ENCODE peak calls at places on chromosomes 4 and X, in ten cellular contexts. One of them, this sample, is unnamed.

GRCh38 chr4:80452768-80453167 is 117.2 kb downstream of the CFAP299 start:
- DNase-seq in GM23248: peak
- DNase-seq in H9: no peak
- DNase-seq in IMR-90: no peak
- DNase-seq in neuronal stem cell: no peak
- DNase-seq in OCI-LY7: no peak
- DNase-seq in HCT116: no peak
- DNase-seq in HepG2: no peak
- DNase-seq in mesenchymal stem cell: no peak
- DNase-seq in SK-N-SH: no peak
- DNase-seq in this sample: no peak

GRCh38 chr4:81314897-81315470 is 100.0 kb upstream of the PRKG2 start:
- DNase-seq in SK-N-SH: no peak
- DNase-seq in HepG2: no peak
- DNase-seq in mesenchymal stem cell: peak
- DNase-seq in neuronal stem cell: no peak
- DNase-seq in HCT116: no peak
- DNase-seq in OCI-LY7: no peak
- DNase-seq in IMR-90: peak
- DNase-seq in GM23248: peak
- DNase-seq in H9: no peak
- DNase-seq in this sample: no peak

GRCh38 chrX:17987783-17988182 is 126.7 kb upstream of the RAI2 start:
- DNase-seq in GM23248: no peak
- DNase-seq in SK-N-SH: no peak
- DNase-seq in mesenchymal stem cell: no peak
- DNase-seq in H9: no peak
- DNase-seq in OCI-LY7: no peak
- DNase-seq in HCT116: no peak
- DNase-seq in IMR-90: no peak
- DNase-seq in HepG2: no peak
- DNase-seq in neuronal stem cell: no peak
- DNase-seq in this sample: no peak

GRCh38 chr4:140152015-140152703 is 1.8 kb downstream of the MAML3 start:
- DNase-seq in OCI-LY7: peak
- DNase-seq in IMR-90: no peak
- DNase-seq in mesenchymal stem cell: peak
- DNase-seq in H9: no peak
- DNase-seq in HepG2: no peak
- DNase-seq in neuronal stem cell: peak
- DNase-seq in SK-N-SH: peak
- DNase-seq in GM23248: peak
- DNase-seq in HCT116: peak
- DNase-seq in this sample: peak

GRCh38 chrX:72381439-72382198 is 75.9 kb upstream of the CITED1 start:
- DNase-seq in GM23248: no peak
- DNase-seq in HCT116: no peak
- DNase-seq in HepG2: peak
- DNase-seq in H9: no peak
- DNase-seq in OCI-LY7: no peak
- DNase-seq in SK-N-SH: no peak
- DNase-seq in mesenchymal stem cell: peak
- DNase-seq in IMR-90: no peak
- DNase-seq in neuronal stem cell: no peak
- DNase-seq in this sample: no peak

GRCh38 chr4:42306221-42307109 is 90.8 kb upstream of the SHISA3 start:
- DNase-seq in HCT116: no peak
- DNase-seq in SK-N-SH: peak
- DNase-seq in HepG2: no peak
- DNase-seq in mesenchymal stem cell: no peak
- DNase-seq in neuronal stem cell: no peak
- DNase-seq in GM23248: peak
- DNase-seq in IMR-90: no peak
- DNase-seq in OCI-LY7: no peak
- DNase-seq in H9: no peak
- DNase-seq in this sample: no peak

GRCh38 chrX:6448003-6448402 is 86.9 kb downstream of the VCX3A start:
- DNase-seq in neuronal stem cell: no peak
- DNase-seq in OCI-LY7: no peak
- DNase-seq in HepG2: no peak
- DNase-seq in IMR-90: no peak
- DNase-seq in mesenchymal stem cell: no peak
- DNase-seq in SK-N-SH: no peak
- DNase-seq in H9: no peak
- DNase-seq in HCT116: no peak
- DNase-seq in GM23248: no peak
- DNase-seq in this sample: no peak

GRCh38 chrX:128800138-128800537 is 723.2 kb downstream of the SMARCA1 start:
- DNase-seq in mesenchymal stem cell: no peak
- DNase-seq in neuronal stem cell: no peak
- DNase-seq in GM23248: no peak
- DNase-seq in H9: no peak
- DNase-seq in HCT116: no peak
- DNase-seq in OCI-LY7: no peak
- DNase-seq in SK-N-SH: peak
- DNase-seq in HepG2: no peak
- DNase-seq in IMR-90: no peak
- DNase-seq in this sample: peak

GRCh38 chr4:57320217-57320616 is 210.0 kb upstream of the IGFBP7 start:
- DNase-seq in IMR-90: no peak
- DNase-seq in HCT116: no peak
- DNase-seq in HepG2: no peak
- DNase-seq in SK-N-SH: no peak
- DNase-seq in OCI-LY7: no peak
- DNase-seq in mesenchymal stem cell: no peak
- DNase-seq in neuronal stem cell: no peak
- DNase-seq in GM23248: peak
- DNase-seq in H9: no peak
- DNase-seq in this sample: no peak

GRCh38 chr4:183304067-183304466 is 16.0 kb downstream of the CLDN22 start:
- DNase-seq in neuronal stem cell: no peak
- DNase-seq in HepG2: no peak
- DNase-seq in H9: no peak
- DNase-seq in SK-N-SH: no peak
- DNase-seq in IMR-90: no peak
- DNase-seq in OCI-LY7: no peak
- DNase-seq in HCT116: no peak
- DNase-seq in mesenchymal stem cell: no peak
- DNase-seq in GM23248: no peak
- DNase-seq in this sample: no peak

GRCh38 chr4:6473264-6474052 is 1.0 kb upstream of the PPP2R2C start:
- DNase-seq in OCI-LY7: no peak
- DNase-seq in HepG2: no peak
- DNase-seq in neuronal stem cell: no peak
- DNase-seq in SK-N-SH: no peak
- DNase-seq in mesenchymal stem cell: no peak
- DNase-seq in H9: peak
- DNase-seq in IMR-90: no peak
- DNase-seq in HCT116: no peak
- DNase-seq in GM23248: no peak
- DNase-seq in this sample: peak

GRCh38 chrX:41718481-41719245 is 5.3 kb upstream of the GPR82 start:
- DNase-seq in IMR-90: no peak
- DNase-seq in neuronal stem cell: peak
- DNase-seq in HepG2: peak
- DNase-seq in SK-N-SH: no peak
- DNase-seq in mesenchymal stem cell: no peak
- DNase-seq in OCI-LY7: no peak
- DNase-seq in HCT116: no peak
- DNase-seq in GM23248: no peak
- DNase-seq in H9: peak
- DNase-seq in this sample: peak

GRCh38 chrX:3044196-3044595 is 2.9 kb downstream of the ARSF start:
- DNase-seq in HepG2: no peak
- DNase-seq in neuronal stem cell: no peak
- DNase-seq in IMR-90: no peak
- DNase-seq in mesenchymal stem cell: no peak
- DNase-seq in OCI-LY7: no peak
- DNase-seq in HCT116: no peak
- DNase-seq in GM23248: no peak
- DNase-seq in SK-N-SH: no peak
- DNase-seq in H9: no peak
- DNase-seq in this sample: no peak

GRCh38 chrX:3044671-3045070 is 3.4 kb downstream of the ARSF start:
- DNase-seq in HCT116: no peak
- DNase-seq in H9: no peak
- DNase-seq in HepG2: no peak
- DNase-seq in GM23248: no peak
- DNase-seq in SK-N-SH: no peak
- DNase-seq in neuronal stem cell: no peak
- DNase-seq in mesenchymal stem cell: no peak
- DNase-seq in OCI-LY7: no peak
- DNase-seq in IMR-90: no peak
- DNase-seq in this sample: no peak

GRCh38 chrX:3046253-3046909 is 5.1 kb downstream of the ARSF start:
- DNase-seq in HepG2: no peak
- DNase-seq in SK-N-SH: no peak
- DNase-seq in H9: no peak
- DNase-seq in neuronal stem cell: no peak
- DNase-seq in mesenchymal stem cell: peak
- DNase-seq in GM23248: no peak
- DNase-seq in OCI-LY7: no peak
- DNase-seq in HCT116: no peak
- DNase-seq in IMR-90: no peak
- DNase-seq in this sample: no peak
- H3K4me2 ChIP-seq in HepG2: peak
- H3K4me2 ChIP-seq in SK-N-SH: peak
- H3K4me2 ChIP-seq in H9: no peak
- H3K4me2 ChIP-seq in neuronal stem cell: no peak
- H3K4me2 ChIP-seq in mesenchymal stem cell: no peak
- H3K4me2 ChIP-seq in GM23248: no peak
- H3K4me2 ChIP-seq in OCI-LY7: no peak
- H3K4me2 ChIP-seq in HCT116: no peak
- H3K4me2 ChIP-seq in IMR-90: no peak
- H3K4me2 ChIP-seq in this sample: no peak

GRCh38 chr4:173014113-173014558 is 154.5 kb upstream of the GALNT7 start:
- DNase-seq in mesenchymal stem cell: peak
- DNase-seq in SK-N-SH: peak
- DNase-seq in HepG2: no peak
- DNase-seq in HCT116: no peak
- DNase-seq in H9: peak
- DNase-seq in IMR-90: peak
- DNase-seq in neuronal stem cell: peak
- DNase-seq in OCI-LY7: peak
- DNase-seq in GM23248: peak
- DNase-seq in this sample: peak
- H2AFZ ChIP-seq in mesenchymal stem cell: peak
- H2AFZ ChIP-seq in SK-N-SH: peak
- H2AFZ ChIP-seq in HepG2: no peak
- H2AFZ ChIP-seq in HCT116: no peak
- H2AFZ ChIP-seq in H9: no peak
- H2AFZ ChIP-seq in IMR-90: no peak
- H2AFZ ChIP-seq in neuronal stem cell: peak
- H2AFZ ChIP-seq in OCI-LY7: peak
- H2AFZ ChIP-seq in GM23248: no peak
- H2AFZ ChIP-seq in this sample: peak

GRCh38 chr4:94519925-94520789 is 68.4 kb downstream of the PDLIM5 start:
- DNase-seq in H9: no peak
- DNase-seq in HepG2: no peak
- DNase-seq in mesenchymal stem cell: peak
- DNase-seq in neuronal stem cell: no peak
- DNase-seq in SK-N-SH: no peak
- DNase-seq in OCI-LY7: no peak
- DNase-seq in GM23248: no peak
- DNase-seq in IMR-90: no peak
- DNase-seq in HCT116: no peak
- DNase-seq in this sample: no peak
- H3K4me2 ChIP-seq in H9: no peak
- H3K4me2 ChIP-seq in HepG2: no peak
- H3K4me2 ChIP-seq in mesenchymal stem cell: no peak
- H3K4me2 ChIP-seq in neuronal stem cell: no peak
- H3K4me2 ChIP-seq in SK-N-SH: no peak
- H3K4me2 ChIP-seq in OCI-LY7: no peak
- H3K4me2 ChIP-seq in GM23248: no peak
- H3K4me2 ChIP-seq in IMR-90: peak
- H3K4me2 ChIP-seq in HCT116: no peak
- H3K4me2 ChIP-seq in this sample: no peak

DNA sequence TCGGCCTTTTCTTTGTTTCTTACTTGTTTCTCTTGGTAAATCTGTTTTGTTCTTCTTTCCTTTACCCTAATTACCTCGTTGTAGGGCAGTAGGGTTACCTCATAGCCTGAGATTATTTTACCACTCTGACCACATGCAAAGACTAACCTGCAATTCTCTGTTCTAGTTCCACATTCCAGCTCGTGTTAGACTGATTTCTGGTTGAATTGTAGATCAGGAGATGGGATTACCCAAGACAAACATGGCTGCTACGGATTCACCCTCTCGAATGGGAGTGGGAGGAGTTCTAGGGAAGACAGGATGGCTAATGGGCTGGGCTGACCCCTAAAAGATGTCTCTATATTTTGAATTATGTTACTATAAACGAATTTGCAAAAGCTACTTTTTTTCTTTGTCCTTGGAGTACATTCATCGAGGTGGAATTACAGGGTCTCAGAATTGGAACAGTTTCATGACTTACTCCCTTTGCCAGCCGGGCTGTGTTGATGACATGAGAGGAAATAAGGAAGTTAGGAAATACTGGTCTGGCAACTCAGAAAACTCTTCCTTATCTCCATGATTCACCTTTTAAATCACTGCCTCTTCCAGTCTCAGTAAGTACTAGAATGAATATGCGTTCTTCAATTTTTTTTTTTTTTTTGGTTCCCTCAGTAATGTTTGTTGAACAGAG is 36.7 kb upstream of the FBXW7 start:
- DNase-seq in GM23248: peak
- DNase-seq in IMR-90: peak
- DNase-seq in HepG2: no peak
- DNase-seq in OCI-LY7: no peak
- DNase-seq in neuronal stem cell: no peak
- DNase-seq in HCT116: no peak
- DNase-seq in SK-N-SH: no peak
- DNase-seq in mesenchymal stem cell: peak
- DNase-seq in H9: no peak
- DNase-seq in this sample: no peak
- H2AFZ ChIP-seq in GM23248: peak
- H2AFZ ChIP-seq in IMR-90: no peak
- H2AFZ ChIP-seq in HepG2: no peak
- H2AFZ ChIP-seq in OCI-LY7: no peak
- H2AFZ ChIP-seq in neuronal stem cell: peak
- H2AFZ ChIP-seq in HCT116: no peak
- H2AFZ ChIP-seq in SK-N-SH: no peak
- H2AFZ ChIP-seq in mesenchymal stem cell: no peak
- H2AFZ ChIP-seq in H9: peak
- H2AFZ ChIP-seq in this sample: peak

DNA sequence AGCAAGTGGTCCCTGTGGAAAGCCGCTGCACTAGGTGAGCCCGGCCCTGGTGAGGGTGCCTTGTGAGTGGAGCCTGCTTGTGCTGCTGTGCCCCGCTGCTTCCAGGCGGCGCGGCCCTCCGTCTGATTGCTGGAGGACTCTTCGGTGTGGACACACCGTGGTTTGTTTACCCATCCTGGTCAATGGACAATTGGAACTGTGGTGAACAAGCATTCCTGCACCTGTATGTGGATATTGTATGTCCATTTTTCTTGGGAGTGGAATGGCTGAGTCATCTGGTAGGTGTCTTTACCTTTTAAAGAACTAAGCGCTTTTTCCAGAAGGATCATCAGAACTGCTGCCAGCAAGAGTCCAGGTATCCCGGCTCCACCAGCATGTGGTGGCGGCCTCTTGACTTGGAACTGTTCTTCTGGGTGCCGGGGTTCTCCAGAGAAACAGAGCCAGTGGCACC is 15.6 kb downstream of the MAEA start:
- DNase-seq in HepG2: peak
- DNase-seq in mesenchymal stem cell: no peak
- DNase-seq in HCT116: peak
- DNase-seq in GM23248: no peak
- DNase-seq in H9: no peak
- DNase-seq in neuronal stem cell: no peak
- DNase-seq in IMR-90: no peak
- DNase-seq in OCI-LY7: no peak
- DNase-seq in SK-N-SH: no peak
- DNase-seq in this sample: no peak
- H3K4me2 ChIP-seq in HepG2: peak
- H3K4me2 ChIP-seq in mesenchymal stem cell: no peak
- H3K4me2 ChIP-seq in HCT116: peak
- H3K4me2 ChIP-seq in GM23248: no peak
- H3K4me2 ChIP-seq in H9: no peak
- H3K4me2 ChIP-seq in neuronal stem cell: no peak
- H3K4me2 ChIP-seq in IMR-90: no peak
- H3K4me2 ChIP-seq in OCI-LY7: no peak
- H3K4me2 ChIP-seq in SK-N-SH: no peak
- H3K4me2 ChIP-seq in this sample: no peak

This sample was measured in GM23338.